ENCODE peak calls at places on chromosomes 13 and 19, in eight cellular contexts. F, L, V, W, Z, T, A and P are unnamed samples. For H3K4me1, the result is how much of the 10 kb centered on the place peaks cover.

GRCh38 chr13:112444416-112445399 is 68.6 kb downstream of the SPACA7 start:
- DNase-seq in A (no peak), Z (no peak), W (no peak), V (no peak), T (no peak), F (peak), L (no peak), P (peak)

GRCh38 chr19:33405491-33406461 is 32.3 kb downstream of the CEBPG start:
- DNase-seq in W (peak), Z (no peak), F (peak), T (no peak), A (no peak), V (no peak), L (no peak), P (no peak)

GRCh38 chr13:83350569-83350968 is 531.7 kb downstream of the SLITRK1 start:
- DNase-seq in L (no peak), Z (peak), W (no peak), V (peak), A (no peak), F (no peak), T (no peak), P (no peak)

GRCh38 chr13:43229506-43229905 is 206.1 kb downstream of the DNAJC15 start:
- DNase-seq in F (no peak), T (no peak), A (no peak), Z (peak), V (no peak), L (no peak), W (no peak), P (no peak)

GRCh38 chr13:45521292-45521691 is 56.6 kb downstream of the COG3 start:
- DNase-seq in A (no peak), Z (peak), L (no peak), F (no peak), V (no peak), W (no peak), T (no peak), P (no peak)

GRCh38 chr13:98055623-98056022 is 87.3 kb upstream of the FARP1 start:
- DNase-seq in T (no peak), V (no peak), L (no peak), F (no peak), A (no peak), W (no peak), Z (no peak), P (no peak)

GRCh38 chr19:29805026-29805925 is 6.5 kb upstream of the CCNE1 start:
- DNase-seq in A (no peak), T (no peak), V (no peak), F (peak), Z (peak), L (no peak), W (no peak), P (no peak)

GRCh38 chr13:29937836-29938235 is 87.4 kb upstream of the UBL3 start:
- DNase-seq in L (no peak), W (no peak), Z (peak), F (no peak), V (no peak), A (no peak), T (no peak), P (no peak)

GRCh38 chr19:3606690-3607289 is at the start of gene TBXA2R:
- DNase-seq in F (peak), A (peak), Z (peak), W (peak), L (peak), V (peak), T (peak), P (peak)

GRCh38 chr19:38290631-38291147 is 13.4 kb upstream of the C19orf33 start:
- DNase-seq in W (no peak), A (no peak), F (no peak), V (no peak), L (no peak), Z (peak), T (no peak), P (no peak)

GRCh38 chr19:10744848-10745293 is 27.0 kb downstream of the DNM2 start:
- DNase-seq in Z (no peak), T (no peak), V (no peak), A (no peak), F (no peak), W (no peak), L (no peak), P (peak)

GRCh38 chr13:98482476-98483444 is 94.1 kb downstream of the STK24 start:
- DNase-seq in A (no peak), V (no peak), Z (peak), F (peak), T (peak), W (peak), L (peak), P (peak)

GRCh38 chr13:41193919-41194824 is at the start of gene KBTBD7:
- DNase-seq in L (peak), F (peak), T (peak), A (peak), V (peak), W (peak), Z (peak), P (peak)
- H3K4me1 ChIP-seq in L (under half), F (under half), T (under half), A (under half), V (under half), W (under half), Z (under half), P (under half)

GRCh38 chr13:40968416-40969000 is 50.6 kb downstream of the ELF1 start:
- DNase-seq in Z (peak), L (no peak), W (no peak), V (no peak), A (no peak), T (no peak), F (no peak), P (no peak)
- H3K4me3 ChIP-seq in Z (no peak), L (no peak), W (no peak), V (no peak), A (no peak), T (no peak), F (no peak), P (no peak)

DNA sequence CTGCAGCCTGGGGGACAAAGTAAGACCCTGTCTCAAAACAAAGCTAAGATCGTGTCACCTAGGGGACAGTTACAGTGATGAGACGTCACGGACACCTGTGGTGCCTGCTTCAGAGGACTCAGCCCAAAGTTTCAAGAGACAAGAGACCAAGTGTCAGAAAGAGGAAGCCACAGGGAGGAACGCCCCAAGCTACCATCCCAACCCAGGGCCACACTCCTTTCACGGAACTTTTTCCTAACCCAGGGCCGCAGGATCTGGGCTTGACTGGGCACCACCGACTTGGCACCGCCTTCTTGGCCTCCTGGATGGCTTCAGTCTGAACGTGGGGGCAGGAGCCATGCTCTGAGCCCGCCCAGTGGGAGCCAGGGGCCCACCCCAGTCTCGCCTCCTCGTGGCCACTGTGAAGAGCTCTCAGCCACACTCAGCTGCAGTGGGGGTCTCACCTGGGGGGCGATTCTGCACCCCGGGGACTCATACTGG is 8.5 kb downstream of the MOB3A start:
- DNase-seq in T (no peak), Z (no peak), F (no peak), A (no peak), W (no peak), L (no peak), V (no peak), P (no peak)
- H3K4me1 ChIP-seq in T (half or more), Z (under half), F (under half), A (half or more), W (half or more), L (under half), V (under half), P (under half)

GRCh38 chr19:51799311-51799997 is 4.5 kb downstream of the FPR3 start:
- DNase-seq in L (no peak), A (no peak), W (peak), T (peak), Z (peak), V (peak), F (peak), P (peak)
- H3K4me3 ChIP-seq in L (no peak), A (no peak), W (no peak), T (no peak), Z (peak), V (no peak), F (no peak), P (no peak)

GRCh38 chr19:17522988-17523872 is 11.8 kb downstream of the PGLS start:
- DNase-seq in V (no peak), T (no peak), A (peak), F (no peak), L (no peak), Z (no peak), W (peak), P (peak)
- H3K4me1 ChIP-seq in V (under half), T (under half), A (under half), F (under half), L (under half), Z (under half), W (under half), P (under half)